ENCODE peak calls at places on chromosomes 5 and 9, in five cellular contexts. T is HepG2, D is SK-N-SH, U is K562, H is GM12878. Z is an unnamed sample.

GRCh38 chr5:93593476-93594060 is 10.5 kb downstream of the NR2F1 start:
- DNase-seq in T (no peak), D (no peak), U (no peak), H (no peak), Z (no peak)

GRCh38 chr5:164504141-164504772 is 998.8 kb downstream of the MAT2B start:
- DNase-seq in T (peak), D (peak), U (peak), H (peak), Z (peak)

GRCh38 chr9:83533296-83533695 is 4.9 kb downstream of the FRMD3 start:
- DNase-seq in T (no peak), D (no peak), U (no peak), H (no peak), Z (no peak)

GRCh38 chr9:137269231-137269772 is 8.2 kb upstream of the TOR4A start:
- DNase-seq in T (no peak), D (no peak), U (no peak), H (peak), Z (no peak)

GRCh38 chr5:23026252-23027170 is 173.4 kb upstream of the CDH12 start:
- DNase-seq in T (no peak), D (no peak), U (no peak), H (no peak), Z (no peak)

GRCh38 chr5:142587354-142587965 is 98.4 kb downstream of the FGF1 start:
- DNase-seq in T (peak), D (no peak), U (peak), H (no peak), Z (peak)

GRCh38 chr9:124128568-124128967 is 117.0 kb downstream of the LHX2 start:
- DNase-seq in T (peak), D (no peak), U (no peak), H (no peak), Z (no peak)

GRCh38 chr9:119811030-119811429 is 441.8 kb upstream of the BRINP1 start:
- DNase-seq in T (no peak), D (no peak), U (no peak), H (no peak), Z (no peak)

GRCh38 chr5:31232273-31232888 is 38.9 kb downstream of the CDH6 start:
- DNase-seq in T (peak), D (peak), U (peak), H (no peak), Z (peak)

GRCh38 chr5:6448622-6449464 is at the start of gene UBE2QL1:
- DNase-seq in T (no peak), D (peak), U (no peak), H (no peak), Z (no peak)

GRCh38 chr9:133782157-133783130 is 44.3 kb upstream of the SARDH start:
- DNase-seq in T (peak), D (peak), U (peak), H (peak), Z (peak)

GRCh38 chr5:149863830-149864229 is 80.8 kb downstream of the PDE6A start:
- DNase-seq in T (no peak), D (no peak), U (peak), H (no peak), Z (no peak)

GRCh38 chr9:99249619-99250018 is 27.5 kb downstream of the SEC61B start:
- DNase-seq in T (no peak), D (no peak), U (no peak), H (no peak), Z (no peak)

GRCh38 chr5:164742025-164742424 is 1236.6 kb downstream of the MAT2B start:
- DNase-seq in T (no peak), D (no peak), U (no peak), H (peak), Z (no peak)

GRCh38 chr9:133876144-133876543 is 116.0 kb downstream of the VAV2 start:
- DNase-seq in T (no peak), D (peak), U (peak), H (no peak), Z (no peak)

GRCh38 chr9:93263334-93264229 is 79.6 kb downstream of the WNK2 start:
- DNase-seq in T (no peak), D (peak), U (no peak), H (no peak), Z (no peak)

GRCh38 chr9:93261281-93261680 is 77.3 kb downstream of the WNK2 start:
- DNase-seq in T (no peak), D (peak), U (no peak), H (no peak), Z (no peak)

GRCh38 chr9:93261735-93262523 is 78.0 kb downstream of the WNK2 start:
- DNase-seq in T (no peak), D (peak), U (no peak), H (no peak), Z (no peak)

GRCh38 chr9:93264338-93265125 is 80.6 kb downstream of the WNK2 start:
- DNase-seq in T (no peak), D (peak), U (no peak), H (no peak), Z (no peak)

GRCh38 chr9:93262537-93263310 is 78.8 kb downstream of the WNK2 start:
- DNase-seq in T (no peak), D (peak), U (no peak), H (no peak), Z (no peak)
- H3K9ac ChIP-seq in T (no peak), D (no peak), U (peak), H (no peak), Z (no peak)

DNA sequence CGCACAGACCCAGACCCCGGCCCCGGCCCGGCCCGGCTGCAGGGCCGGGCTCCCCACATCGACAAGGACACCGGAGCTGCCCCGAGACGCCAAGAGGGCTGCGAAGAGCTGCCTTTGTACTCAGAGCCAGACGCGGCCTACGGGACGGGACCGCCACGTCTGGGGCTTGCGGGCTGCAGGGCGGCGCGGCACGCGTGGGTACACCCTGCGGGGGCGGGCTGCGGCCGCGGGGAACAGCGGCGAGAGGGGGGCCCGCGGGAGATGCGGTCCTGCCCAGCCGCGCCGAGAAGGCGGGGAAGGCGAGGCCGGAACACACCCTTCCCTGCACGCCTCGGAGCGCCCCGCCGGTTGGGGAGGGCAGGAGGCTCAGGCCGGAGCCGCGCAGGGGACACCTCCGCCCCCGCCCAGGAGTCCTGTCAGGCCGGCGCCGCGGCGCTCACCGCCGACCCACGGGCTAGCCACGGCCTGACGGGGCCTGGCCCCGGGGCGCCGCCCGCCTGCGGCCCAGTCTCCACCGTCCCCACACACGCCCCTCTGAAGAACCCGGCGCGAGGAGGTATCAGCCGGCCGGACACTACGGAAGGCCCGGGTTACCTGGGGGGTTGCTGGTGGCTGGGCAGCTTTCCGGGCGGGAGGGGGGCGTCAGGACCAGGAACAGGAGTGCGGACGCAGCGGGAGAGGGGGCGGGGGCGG is 478 bp downstream of the RAB14 start:
- DNase-seq in T (no peak), D (no peak), U (peak), H (no peak), Z (no peak)
- TF ChIP-seq RAD21 in T (no peak), D (no peak), U (no peak), H (no peak), Z (no peak)

DNA sequence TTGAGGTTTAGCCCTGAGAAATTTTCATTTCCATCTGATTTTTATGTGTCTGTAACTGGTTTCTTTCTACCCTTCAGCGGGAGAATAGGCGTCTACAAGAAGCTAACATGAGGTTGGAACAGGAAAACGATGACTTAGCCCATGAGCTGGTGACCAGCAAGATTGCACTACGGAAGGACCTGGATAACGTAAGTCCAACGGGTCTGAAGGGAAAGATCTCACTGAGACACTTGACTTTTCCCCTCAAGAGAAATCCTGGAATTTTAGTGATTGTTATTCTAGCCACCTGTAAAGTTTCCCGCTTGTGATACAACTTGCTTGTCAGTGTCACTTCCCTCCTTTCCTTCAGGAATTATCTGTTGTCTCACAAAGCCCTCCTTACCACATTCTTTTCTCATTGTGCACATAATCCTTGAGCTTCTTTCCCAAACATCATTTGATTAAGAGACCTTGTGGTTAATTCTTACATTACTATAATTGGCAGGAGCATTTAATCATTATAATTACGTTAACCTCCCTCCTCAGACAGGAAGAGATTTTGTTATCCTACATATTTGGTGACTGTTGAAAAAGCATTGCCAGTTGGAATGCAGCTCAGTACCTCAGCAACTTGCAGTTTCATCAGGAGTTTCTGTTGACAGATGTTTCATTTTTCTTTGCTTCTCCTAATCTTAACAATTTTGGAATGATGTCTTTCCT is 56.9 kb downstream of the GPR21 start:
- DNase-seq in T (no peak), D (no peak), U (no peak), H (no peak), Z (no peak)
- TF ChIP-seq REST in T (no peak), D (no peak), U (no peak), H (no peak), Z (no peak)

GRCh38 chr5:41869739-41870620 is at the start of gene OXCT1:
- DNase-seq in T (peak), D (peak), U (peak), H (peak), Z (peak)

GRCh38 chr5:41874512-41875060 is 4.4 kb upstream of the OXCT1 start:
- DNase-seq in T (no peak), D (no peak), U (no peak), H (no peak), Z (no peak)

GRCh38 chr5:41871866-41872265 is 1.6 kb upstream of the OXCT1 start:
- DNase-seq in T (no peak), D (no peak), U (no peak), H (no peak), Z (no peak)

GRCh38 chr5:41869150-41869738 is 981 bp downstream of the OXCT1 start:
- DNase-seq in T (no peak), D (peak), U (peak), H (no peak), Z (no peak)

DNA sequence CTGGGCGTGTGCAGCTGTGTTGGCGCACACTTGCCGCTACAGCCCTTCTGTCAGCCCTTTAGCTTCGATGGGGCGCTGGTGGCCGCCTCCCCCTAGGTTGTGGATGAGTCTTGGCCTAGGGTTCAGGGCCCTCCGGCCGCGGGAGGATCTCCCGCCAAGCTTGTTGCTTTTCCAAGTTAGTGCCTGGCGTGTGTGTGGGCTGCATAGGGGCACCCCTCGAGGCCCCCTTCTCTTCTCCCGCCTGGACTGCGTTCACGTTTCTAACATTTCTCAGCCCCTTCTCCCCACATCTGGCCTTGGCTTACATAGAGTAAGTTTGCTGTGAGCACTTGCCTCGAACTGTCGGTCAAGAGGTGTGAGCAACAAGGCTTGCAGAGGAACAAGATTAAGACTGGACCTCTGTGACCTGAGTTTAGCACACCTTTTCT is 410 bp upstream of the OXCT1 start:
- DNase-seq in T (no peak), D (no peak), U (no peak), H (no peak), Z (no peak)
- H3K9ac ChIP-seq in T (peak), D (peak), U (peak), H (peak), Z (peak)

GRCh38 chr5:108430931-108431608 is 49.2 kb upstream of the FBXL17 start:
- DNase-seq in T (no peak), D (no peak), U (no peak), H (no peak), Z (no peak)

GRCh38 chr5:108437425-108437824 is 55.5 kb upstream of the FBXL17 start:
- DNase-seq in T (no peak), D (no peak), U (no peak), H (no peak), Z (no peak)

GRCh38 chr5:108432024-108432423 is 50.1 kb upstream of the FBXL17 start:
- DNase-seq in T (no peak), D (no peak), U (no peak), H (no peak), Z (no peak)

DNA sequence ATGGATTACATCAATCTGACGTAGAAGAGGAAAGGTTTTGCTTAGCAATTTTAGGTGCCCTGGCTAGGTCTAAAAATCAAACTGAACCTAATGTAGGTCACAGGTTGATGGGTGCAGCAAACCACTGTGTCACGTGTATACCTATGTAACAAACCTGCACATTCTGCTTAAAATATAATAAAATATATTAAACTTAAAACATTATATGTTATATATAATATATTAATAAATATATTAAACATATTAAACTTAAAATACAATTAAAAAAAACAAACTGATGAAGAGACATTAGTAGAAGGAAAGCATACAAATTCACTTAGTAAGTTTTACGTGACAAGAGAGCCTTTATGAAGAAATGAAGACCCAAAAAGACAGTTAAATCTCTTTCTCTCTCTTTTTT is 51.7 kb upstream of the FBXL17 start:
- DNase-seq in T (no peak), D (no peak), U (no peak), H (no peak), Z (no peak)
- TF ChIP-seq RAD21 in T (no peak), D (no peak), U (no peak), H (no peak), Z (no peak)

GRCh38 chr5:172542651-172543131 is 88.4 kb upstream of the SH3PXD2B start:
- DNase-seq in T (no peak), D (no peak), U (no peak), H (no peak), Z (no peak)

GRCh38 chr5:172544371-172545120 is 90.2 kb upstream of the SH3PXD2B start:
- DNase-seq in T (no peak), D (no peak), U (no peak), H (no peak), Z (no peak)

GRCh38 chr5:172543484-172544298 is 89.4 kb upstream of the SH3PXD2B start:
- DNase-seq in T (no peak), D (no peak), U (no peak), H (no peak), Z (no peak)

GRCh38 chr5:172546196-172546595 is 91.9 kb upstream of the SH3PXD2B start:
- DNase-seq in T (no peak), D (no peak), U (no peak), H (no peak), Z (no peak)

DNA sequence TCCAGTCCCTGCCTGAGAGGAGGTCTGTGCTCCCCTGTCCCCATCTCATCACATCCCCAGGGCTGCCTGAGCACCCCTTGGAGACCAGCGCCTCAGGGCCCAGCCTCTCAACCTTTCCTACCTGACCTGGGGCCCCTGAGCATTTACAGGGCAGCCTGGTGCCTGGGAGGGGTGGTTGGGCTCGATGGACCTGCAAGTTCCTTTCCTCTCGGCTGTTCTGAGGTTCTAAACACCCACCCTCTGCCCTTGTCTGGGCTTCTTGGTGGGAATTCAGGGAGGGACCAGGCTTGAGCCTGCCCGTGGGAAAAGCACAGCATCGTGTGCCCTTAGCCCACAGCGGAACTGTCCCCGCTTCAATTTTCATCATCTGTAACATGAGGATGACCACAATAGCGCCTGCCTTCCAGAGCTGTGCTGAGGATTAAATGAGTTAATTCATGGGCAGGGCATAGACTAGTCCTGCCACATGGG is 91.0 kb upstream of the SH3PXD2B start:
- DNase-seq in T (no peak), D (no peak), U (no peak), H (no peak), Z (no peak)
- TF ChIP-seq REST in T (no peak), D (no peak), U (no peak), H (no peak), Z (no peak)

GRCh38 chr5:180208038-180208434 is 975 bp downstream of the RASGEF1C start:
- DNase-seq in T (no peak), D (no peak), U (no peak), H (no peak), Z (no peak)
- H3K9ac ChIP-seq in T (no peak), D (no peak), U (peak), H (no peak), Z (peak)

GRCh38 chr9:27542519-27542918 is 12.9 kb upstream of the MOB3B start:
- DNase-seq in T (no peak), D (no peak), U (no peak), H (no peak), Z (no peak)

GRCh38 chr9:27549196-27549737 is 19.7 kb upstream of the MOB3B start:
- DNase-seq in T (no peak), D (no peak), U (no peak), H (no peak), Z (no peak)

GRCh38 chr9:27545471-27545870 is 15.9 kb upstream of the MOB3B start:
- DNase-seq in T (no peak), D (no peak), U (no peak), H (no peak), Z (no peak)

DNA sequence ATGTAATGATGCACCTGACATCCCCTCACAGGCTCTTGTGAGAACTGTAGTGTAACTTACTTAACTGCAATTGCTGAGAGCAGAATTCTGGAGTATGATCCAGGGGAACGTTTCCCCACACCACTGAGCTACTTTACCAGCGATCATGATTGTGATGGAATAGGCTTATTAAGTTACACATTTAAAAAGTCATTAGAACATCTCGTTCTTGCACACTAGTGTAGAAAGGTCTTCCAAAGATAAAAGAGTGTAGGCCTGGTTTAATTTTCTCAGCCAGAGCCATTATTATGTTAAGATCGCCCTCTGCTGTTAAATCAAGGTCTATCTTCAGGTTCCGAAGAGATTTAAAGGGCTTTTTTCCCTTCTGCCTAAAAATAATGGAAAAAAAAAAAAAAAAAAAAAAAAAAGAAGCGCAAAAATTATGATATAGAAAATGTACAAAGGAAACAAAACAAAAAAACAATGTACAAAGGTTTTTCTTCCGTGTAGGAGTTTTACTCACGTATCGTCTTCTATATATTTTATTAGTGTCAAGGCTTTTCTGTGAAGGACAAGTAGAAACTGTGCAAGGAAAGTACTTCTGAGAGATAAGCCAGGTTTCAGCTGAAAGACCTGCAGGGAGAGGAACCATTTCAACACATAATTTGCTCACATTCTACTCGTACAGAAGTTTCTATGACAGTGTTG is 18.6 kb upstream of the MOB3B start:
- DNase-seq in T (no peak), D (peak), U (no peak), H (no peak), Z (peak)
- TF ChIP-seq RAD21 in T (no peak), D (peak), U (peak), H (peak), Z (peak)

Z was measured in HCT116.